ENCODE peak calls at places on chromosomes 4 and X, in five cellular contexts. F is bronchial epithelial cell, A is foreskin fibroblast, P is Peyer's patch, W is lower lobe of right lung. R is an unnamed sample.
A peak's percentile ranks its signal among the peaks of the same experiment; 100 is the strongest.

GRCh38 chrX:134718329-134719317 is 60.4 kb upstream of the PLAC1 start:
- DNase-seq in F (peak; percentile 87), A (peak; percentile 94), P (no peak), W (peak; percentile 49), R (peak; percentile 98)

GRCh38 chrX:128906753-128907152 is 616.5 kb downstream of the SMARCA1 start:
- DNase-seq in F (no peak), A (no peak), P (no peak), W (no peak), R (no peak)

GRCh38 chrX:7219153-7219705 is 71.3 kb upstream of the PUDP start:
- DNase-seq in F (no peak), A (no peak), P (no peak), W (no peak), R (no peak)

GRCh38 chrX:31353095-31353494 is 281.3 kb upstream of the FTHL17 start:
- DNase-seq in F (peak; percentile 89), A (peak; percentile 75), P (no peak), W (no peak), R (peak; percentile 69)

GRCh38 chr4:185113340-185113739 is 29.7 kb upstream of the SLC25A4 start:
- DNase-seq in F (no peak), A (peak; percentile 63), P (no peak), W (no peak), R (peak; percentile 4)

GRCh38 chr4:10117424-10118354 is 1.1 kb upstream of the WDR1 start:
- DNase-seq in F (no peak), A (peak; percentile 38), P (peak; percentile 50), W (no peak), R (no peak)

GRCh38 chr4:122577189-122577553 is 43.7 kb downstream of the IL21 start:
- DNase-seq in F (no peak), A (no peak), P (no peak), W (no peak), R (no peak)

GRCh38 chrX:24479924-24480722 is 15.0 kb downstream of the PDK3 start:
- DNase-seq in F (peak; percentile 33), A (no peak), P (peak; percentile 51), W (peak; percentile 63), R (no peak)

GRCh38 chr4:85701881-85702321 is 227.0 kb downstream of the ARHGAP24 start:
- DNase-seq in F (no peak), A (peak; percentile 56), P (no peak), W (no peak), R (no peak)

GRCh38 chr4:142351958-142352357 is 494.1 kb downstream of the INPP4B start:
- DNase-seq in F (no peak), A (no peak), P (no peak), W (no peak), R (no peak)

GRCh38 chrX:13761606-13762005 is 27.1 kb downstream of the OFD1 start:
- DNase-seq in F (no peak), A (peak; percentile 51), P (no peak), W (no peak), R (no peak)

GRCh38 chrX:314781-315595 is 3.6 kb downstream of the GTPBP6 start:
- DNase-seq in F (no peak), A (no peak), P (no peak), W (peak; percentile 48), R (no peak)

GRCh38 chr4:1249731-1250526 is 999 bp upstream of the CTBP1 start:
- DNase-seq in F (peak; percentile 12), A (peak; percentile 57), P (peak; percentile 56), W (peak; percentile 62), R (no peak)

GRCh38 chrX:125998432-125998831 is 167.7 kb downstream of the DCAF12L2 start:
- DNase-seq in F (no peak), A (no peak), P (no peak), W (no peak), R (no peak)

GRCh38 chr4:14265651-14266050 is 638.1 kb upstream of the BOD1L1 start:
- DNase-seq in F (no peak), A (no peak), P (no peak), W (no peak), R (no peak)

GRCh38 chr4:69584135-69584534 is 55.3 kb downstream of the UGT2A2 start:
- DNase-seq in F (no peak), A (no peak), P (no peak), W (no peak), R (no peak)

GRCh38 chr4:112908511-112908910 is 140.9 kb upstream of the ANK2 start:
- DNase-seq in F (peak; percentile 18), A (no peak), P (no peak), W (no peak), R (no peak)

GRCh38 chrX:81957900-81958545 is 756.1 kb downstream of the SH3BGRL start:
- DNase-seq in F (peak; percentile 4), A (no peak), P (no peak), W (no peak), R (no peak)

GRCh38 chrX:71214604-71215334 is 8.3 kb upstream of the GJB1 start:
- DNase-seq in F (no peak), A (no peak), P (peak; percentile 83), W (no peak), R (no peak)

GRCh38 chr4:99655315-99656081 is 2.1 kb downstream of the C4orf54 start:
- DNase-seq in F (peak; percentile 91), A (peak; percentile 69), P (no peak), W (no peak), R (peak; percentile 72)

GRCh38 chr4:62816566-62816965 is 1592.7 kb downstream of the TECRL start:
- DNase-seq in F (no peak), A (no peak), P (no peak), W (peak; percentile 31), R (no peak)

GRCh38 chr4:25637581-25638220 is 17.9 kb upstream of the SLC34A2 start:
- DNase-seq in F (no peak), A (no peak), P (no peak), W (peak; percentile 66), R (no peak)

GRCh38 chrX:63503541-63503940 is 152.4 kb upstream of the SPIN4 start:
- DNase-seq in F (no peak), A (peak; percentile 18), P (no peak), W (no peak), R (peak; percentile 9)

GRCh38 chr4:115360441-115360840 is 247.0 kb upstream of the NDST4 start:
- DNase-seq in F (no peak), A (peak; percentile 39), P (no peak), W (no peak), R (no peak)

GRCh38 chrX:67601771-67602170 is 58.0 kb downstream of the AR start:
- DNase-seq in F (no peak), A (peak; percentile 47), P (no peak), W (no peak), R (peak; percentile 21)

GRCh38 chr4:169071781-169072180 is 61.7 kb upstream of the CBR4 start:
- DNase-seq in F (no peak), A (no peak), P (no peak), W (no peak), R (no peak)

GRCh38 chr4:69524708-69525107 is 29.0 kb upstream of the UGT2B4 start:
- DNase-seq in F (no peak), A (no peak), P (no peak), W (no peak), R (no peak)

GRCh38 chr4:89657931-89658700 is 178.8 kb downstream of the SNCA start:
- DNase-seq in F (peak; percentile 55), A (peak; percentile 63), P (no peak), W (no peak), R (peak; percentile 18)

GRCh38 chr4:149711588-149711987 is 104.1 kb downstream of the IQCM start:
- DNase-seq in F (no peak), A (no peak), P (no peak), W (no peak), R (no peak)

GRCh38 chr4:118237531-118237930 is 115.3 kb downstream of the PRSS12 start:
- DNase-seq in F (no peak), A (no peak), P (no peak), W (no peak), R (no peak)

GRCh38 chr4:185559913-185560281 is 24.6 kb upstream of the PDLIM3 start:
- DNase-seq in F (peak; percentile 91), A (peak; percentile 26), P (no peak), W (no peak), R (peak; percentile 19)

GRCh38 chr4:175277816-175278215 is 359.7 kb downstream of the ADAM29 start:
- DNase-seq in F (no peak), A (no peak), P (no peak), W (no peak), R (no peak)

GRCh38 chr4:173498771-173499170 is 31.3 kb downstream of the HAND2 start:
- DNase-seq in F (no peak), A (peak; percentile 68), P (no peak), W (no peak), R (no peak)

DNA sequence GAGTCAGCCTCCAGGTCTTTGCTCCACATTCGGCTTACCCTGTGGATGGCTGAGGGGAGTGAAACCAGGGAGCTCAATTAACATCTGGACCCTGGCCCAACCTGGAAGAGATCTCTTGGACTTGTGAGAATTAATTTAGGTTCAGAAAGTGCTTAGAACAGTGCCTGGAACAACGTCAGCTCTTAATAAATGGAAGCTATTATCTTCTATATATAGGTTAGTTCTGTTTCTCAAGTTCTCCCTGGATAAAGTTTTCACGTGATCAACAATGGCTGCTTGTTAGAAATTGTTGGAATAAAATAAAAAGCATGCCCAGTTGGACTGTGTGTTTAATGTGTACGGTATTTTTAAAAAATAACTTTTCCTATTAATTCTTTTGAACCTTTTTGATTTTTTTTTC is 80.8 kb downstream of the TRIML1 start:
- DNase-seq in F (no peak), A (no peak), P (no peak), W (no peak), R (no peak)
- TF ChIP-seq CTCF in F (no peak), A (no peak), P (no peak), W (no peak), R (no peak)

GRCh38 chrX:97494756-97495372 is 611.2 kb downstream of the RPA4 start:
- DNase-seq in F (no peak), A (no peak), P (no peak), W (no peak), R (no peak)

DNA sequence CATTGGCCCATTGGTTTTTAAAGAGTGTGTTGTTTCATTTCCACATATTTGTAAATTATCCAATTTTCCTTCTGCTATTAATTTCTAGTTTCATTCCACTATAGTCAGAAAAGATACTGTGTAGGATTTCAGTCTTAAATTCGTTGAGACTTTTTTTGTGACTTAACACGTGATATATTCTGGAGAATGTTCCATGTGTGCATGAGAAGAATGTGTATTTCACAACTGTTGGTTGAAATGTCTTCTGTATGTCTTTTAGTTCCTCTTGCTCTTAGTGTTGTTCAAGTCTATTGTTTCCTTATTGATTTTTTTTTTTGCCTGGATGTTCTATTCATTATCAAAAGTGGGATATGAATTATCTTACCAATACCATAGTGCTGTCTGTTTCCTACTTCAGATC is 606.9 kb downstream of the RPA4 start:
- DNase-seq in F (no peak), A (peak; percentile 4), P (no peak), W (no peak), R (no peak)
- TF ChIP-seq CTCF in F (no peak), A (no peak), P (no peak), W (no peak), R (no peak)

GRCh38 chr4:48275247-48275646 is 5.6 kb upstream of the TEC start:
- DNase-seq in F (peak; percentile 44), A (peak; percentile 62), P (no peak), W (no peak), R (peak; percentile 34)
- TF ChIP-seq CTCF in F (peak; percentile 66), A (peak; percentile 43), P (peak; percentile 62), W (peak; percentile 60), R (peak; percentile 74)

DNA sequence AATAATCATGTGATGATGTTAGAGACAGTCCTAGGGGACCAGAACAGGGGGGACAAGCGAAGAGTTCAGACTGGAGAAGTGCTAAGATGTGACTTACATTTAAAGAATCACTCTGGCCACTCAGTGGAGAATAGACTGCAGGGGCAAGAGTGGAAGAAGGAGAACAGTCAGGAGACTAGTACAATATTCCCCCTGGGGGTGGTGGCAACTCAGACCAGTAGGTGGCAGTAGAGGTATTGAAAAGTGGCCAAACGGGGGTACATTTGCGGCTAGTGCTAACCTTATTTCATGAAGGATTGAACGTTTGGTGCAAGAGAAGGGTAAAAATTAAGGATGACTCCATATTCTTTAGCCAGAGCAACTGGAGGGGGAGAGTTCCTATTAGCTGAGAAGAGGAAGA is 2.7 kb upstream of the BMX start:
- DNase-seq in F (peak; percentile 33), A (peak; percentile 41), P (no peak), W (no peak), R (peak; percentile 25)
- TF ChIP-seq CTCF in F (peak; percentile 61), A (peak; percentile 47), P (peak; percentile 57), W (peak; percentile 58), R (peak; percentile 78)

R was measured in HFFc6.